ENCODE peak calls at places on chromosome 17, in five cellular contexts. Y is HCT116, O is MM.1S, B is HL-60, D is HepG2. U is an unnamed sample.

GRCh38 chr17:47076171-47076570 is 97.1 kb upstream of the RPRML start:
- DNase-seq in B (no peak), D (no peak), O (no peak), Y (no peak), U (no peak)

GRCh38 chr17:78132086-78132676 is 1.6 kb downstream of the TMC8 start:
- DNase-seq in D (no peak), Y (no peak), B (peak), O (peak), U (peak)

GRCh38 chr17:81218459-81218858 is 4.3 kb downstream of the CEP131 start:
- DNase-seq in O (no peak), D (no peak), Y (no peak), B (no peak), U (no peak)

GRCh38 chr17:78414178-78415162 is 36.0 kb downstream of the PGS1 start:
- DNase-seq in D (no peak), O (no peak), B (no peak), Y (no peak), U (peak)

GRCh38 chr17:5034651-5035050 is 575 bp downstream of the SLC52A1 start:
- DNase-seq in D (no peak), B (no peak), O (no peak), Y (no peak), U (no peak)

GRCh38 chr17:79910985-79911361 is 71.7 kb upstream of the CBX4 start:
- DNase-seq in O (no peak), D (no peak), Y (no peak), B (no peak), U (no peak)

GRCh38 chr17:67742025-67742424 is 24.3 kb downstream of the NOL11 start:
- DNase-seq in D (no peak), O (no peak), B (no peak), Y (no peak), U (no peak)

GRCh38 chr17:64459284-64459747 is 10.4 kb downstream of the MILR1 start:
- DNase-seq in Y (peak), B (no peak), D (no peak), O (no peak), U (no peak)

GRCh38 chr17:42200702-42201101 is 6.4 kb upstream of the GHDC start:
- DNase-seq in D (no peak), Y (no peak), B (no peak), O (no peak), U (no peak)

GRCh38 chr17:72182256-72182890 is 61.6 kb downstream of the SOX9 start:
- DNase-seq in D (peak), B (no peak), O (no peak), Y (no peak), U (no peak)

GRCh38 chr17:57108656-57109392 is 23.8 kb downstream of the AKAP1 start:
- DNase-seq in D (no peak), Y (no peak), O (no peak), B (no peak), U (no peak)

GRCh38 chr17:73291260-73291801 is 20.5 kb downstream of the CDC42EP4 start:
- DNase-seq in B (peak), D (no peak), Y (peak), O (peak), U (no peak)

GRCh38 chr17:76142044-76143041 is 1.3 kb upstream of the FOXJ1 start:
- DNase-seq in B (no peak), D (no peak), Y (no peak), O (no peak), U (no peak)

GRCh38 chr17:46060461-46060860 is 61.4 kb downstream of the STH start:
- DNase-seq in B (no peak), O (no peak), Y (no peak), D (no peak), U (no peak)

GRCh38 chr17:76017481-76018339 is 9.4 kb downstream of the EVPL start:
- DNase-seq in B (no peak), Y (no peak), O (no peak), D (no peak), U (no peak)

GRCh38 chr17:17836250-17836817 is 452 bp downstream of the SREBF1 start:
- DNase-seq in O (peak), Y (peak), B (peak), D (peak), U (peak)

GRCh38 chr17:80270836-80271235 is 10.2 kb downstream of the RNF213 start:
- DNase-seq in Y (no peak), D (peak), B (no peak), O (no peak), U (peak)

GRCh38 chr17:72134560-72135399 is 14.0 kb downstream of the SOX9 start:
- DNase-seq in D (no peak), B (no peak), O (no peak), Y (no peak), U (no peak)

GRCh38 chr17:56754523-56755208 is 79.1 kb downstream of the C17orf67 start:
- DNase-seq in O (peak), B (no peak), Y (no peak), D (peak), U (no peak)

GRCh38 chr17:29138991-29139682 is 41.1 kb downstream of the MYO18A start:
- DNase-seq in D (no peak), O (peak), Y (no peak), B (peak), U (no peak)

GRCh38 chr17:64202683-64203430 is 60.2 kb downstream of the TEX2 start:
- DNase-seq in Y (no peak), B (no peak), D (peak), O (no peak), U (no peak)

GRCh38 chr17:14604920-14605599 is 304.2 kb downstream of the HS3ST3B1 start:
- DNase-seq in B (peak), D (no peak), O (no peak), Y (no peak), U (no peak)

GRCh38 chr17:40963838-40964237 is 2.9 kb downstream of the KRT39 start:
- DNase-seq in D (no peak), Y (no peak), B (no peak), O (peak), U (no peak)

GRCh38 chr17:22510504-22510903 is 818.2 kb downstream of the KCNJ18 start:
- DNase-seq in Y (no peak), O (no peak), D (no peak), B (no peak), U (no peak)

GRCh38 chr17:49871211-49871610 is 23.3 kb upstream of the TAC4 start:
- DNase-seq in O (no peak), B (no peak), D (no peak), Y (no peak), U (no peak)

GRCh38 chr17:63631062-63631461 is 8.8 kb downstream of the MAP3K3 start:
- DNase-seq in Y (no peak), O (no peak), B (no peak), D (no peak), U (no peak)

GRCh38 chr17:39251997-39252396 is 26.3 kb upstream of the STAC2 start:
- DNase-seq in B (no peak), O (no peak), Y (no peak), D (no peak), U (no peak)

GRCh38 chr17:78032166-78032565 is 73.7 kb downstream of the TNRC6C start:
- DNase-seq in D (no peak), O (no peak), B (no peak), Y (no peak), U (no peak)

GRCh38 chr17:33521784-33522183 is 228.7 kb upstream of the ASIC2 start:
- DNase-seq in O (no peak), D (no peak), Y (no peak), B (no peak), U (no peak)

GRCh38 chr17:46208997-46209396 is 15.8 kb upstream of the KANSL1 start:
- DNase-seq in Y (no peak), D (no peak), O (no peak), B (no peak), U (no peak)

GRCh38 chr17:64261422-64262124 is 1.5 kb downstream of the TEX2 start:
- DNase-seq in D (no peak), Y (no peak), B (no peak), O (no peak), U (no peak)

GRCh38 chr17:47694018-47694817 is at the start of gene TBKBP1:
- DNase-seq in O (no peak), D (peak), Y (no peak), B (peak), U (peak)

GRCh38 chr17:59753522-59754467 is 46.3 kb downstream of the VMP1 start:
- DNase-seq in B (peak), D (peak), O (peak), Y (peak), U (peak)

GRCh38 chr17:77193653-77194052 is 52.9 kb downstream of the SEC14L1 start:
- DNase-seq in Y (no peak), D (no peak), O (no peak), B (no peak), U (no peak)

GRCh38 chr17:76716146-76716833 is 5.5 kb upstream of the MXRA7 start:
- DNase-seq in Y (no peak), O (no peak), B (peak), D (no peak), U (peak)

GRCh38 chr17:43543771-43544575 is 2.2 kb downstream of the ETV4 start:
- DNase-seq in Y (no peak), B (peak), O (no peak), D (peak), U (no peak)
- H3K4me3 ChIP-seq in Y (peak), B (no peak), O (no peak), D (peak), U (no peak)

GRCh38 chr17:6657633-6658287 is 6.2 kb downstream of the C17orf100 start:
- DNase-seq in O (no peak), Y (no peak), B (no peak), D (no peak), U (no peak)
- H3K4me3 ChIP-seq in O (peak), Y (peak), B (peak), D (no peak), U (peak)

DNA sequence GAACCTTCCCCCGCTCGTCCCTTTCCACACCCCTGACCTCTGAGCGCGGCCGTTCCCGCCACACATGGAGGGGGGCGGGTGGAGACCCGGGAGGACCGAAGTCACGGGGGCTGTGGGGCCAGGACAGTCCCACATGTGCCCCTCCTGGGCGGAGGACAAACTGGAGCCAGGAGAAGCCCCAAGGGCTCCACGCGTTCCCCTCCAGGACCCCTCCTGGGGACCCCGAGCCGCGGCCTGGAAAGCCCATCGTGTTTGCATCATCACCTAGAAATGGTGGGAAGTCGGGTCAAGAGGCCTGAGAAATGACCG is 607 bp upstream of the ABR start:
- DNase-seq in B (no peak), Y (no peak), O (no peak), D (no peak), U (no peak)
- H3K4me3 ChIP-seq in B (no peak), Y (peak), O (no peak), D (no peak), U (no peak)

GRCh38 chr17:2295575-2295974 is 8.0 kb downstream of the SMG6 start:
- DNase-seq in Y (no peak), D (no peak), B (no peak), O (no peak), U (no peak)

GRCh38 chr17:2292100-2292499 is 11.5 kb downstream of the SMG6 start:
- DNase-seq in O (no peak), B (no peak), D (no peak), Y (no peak), U (no peak)

DNA sequence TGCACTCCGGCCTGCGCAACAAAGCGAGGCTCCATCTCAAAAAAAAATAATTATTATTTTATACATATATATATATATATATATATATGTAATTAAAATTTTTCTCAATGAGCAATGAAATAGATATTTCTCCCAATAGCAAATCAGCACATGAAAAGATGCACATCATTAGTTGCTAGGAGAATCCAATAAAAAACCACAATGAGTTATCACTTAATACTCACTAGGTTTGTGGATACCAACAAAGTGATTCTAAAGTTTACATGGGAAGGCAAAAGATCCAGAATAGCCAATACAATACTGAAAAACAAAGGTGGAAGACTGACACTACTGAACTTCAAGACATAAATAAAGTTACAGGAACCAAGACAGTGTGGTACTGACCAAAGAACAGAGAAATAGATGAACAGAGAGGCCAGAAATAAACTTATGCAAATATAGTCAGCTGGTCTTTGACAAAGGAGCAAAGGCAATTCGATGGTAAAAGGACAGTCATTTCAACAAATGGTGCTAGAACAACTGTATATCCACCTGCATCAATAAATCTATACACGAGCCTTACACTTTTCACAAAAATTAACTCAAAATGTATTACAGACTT is 13.6 kb downstream of the SMG6 start:
- DNase-seq in D (no peak), O (peak), B (no peak), Y (no peak), U (no peak)
- H3K4me3 ChIP-seq in D (no peak), O (peak), B (no peak), Y (no peak), U (no peak)

GRCh38 chr17:83109793-83110645 is 30.6 kb downstream of the METRNL start:
- DNase-seq in O (no peak), D (peak), B (no peak), Y (peak), U (no peak)
- H3K4me3 ChIP-seq in O (no peak), D (no peak), B (no peak), Y (peak), U (no peak)

DNA sequence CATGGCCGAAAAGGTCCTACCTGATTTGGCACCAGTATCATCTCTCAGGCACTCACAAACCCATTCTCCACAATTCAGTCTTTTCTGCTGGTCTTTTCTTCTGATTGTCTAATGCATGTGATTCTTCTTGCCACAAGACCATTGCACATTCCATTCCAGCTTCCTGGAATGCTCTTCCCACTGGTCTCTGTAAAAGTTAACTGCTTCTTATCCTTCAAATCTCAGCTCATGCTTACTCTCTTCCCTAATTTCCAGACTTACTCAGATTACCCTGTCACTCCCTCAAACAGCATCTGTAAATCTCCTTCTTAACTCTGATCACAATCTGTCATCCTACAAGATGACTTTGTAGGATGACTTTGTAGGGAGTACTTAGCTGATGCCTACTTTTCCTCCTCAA is 320.2 kb downstream of the MAP2K6 start:
- DNase-seq in Y (no peak), O (no peak), D (no peak), B (no peak), U (no peak)
- H3K4me3 ChIP-seq in Y (no peak), O (no peak), D (no peak), B (no peak), U (no peak)

GRCh38 chr17:48717367-48718161 is 4.8 kb downstream of the PRAC1 start:
- DNase-seq in O (no peak), Y (no peak), B (no peak), D (no peak), U (no peak)

GRCh38 chr17:48719642-48720262 is 2.6 kb downstream of the PRAC1 start:
- DNase-seq in B (no peak), D (no peak), Y (no peak), O (no peak), U (no peak)

GRCh38 chr17:48720263-48721008 is 1.9 kb downstream of the PRAC1 start:
- DNase-seq in O (no peak), D (no peak), B (no peak), Y (no peak), U (no peak)

GRCh38 chr17:48718781-48719641 is 3.3 kb downstream of the PRAC1 start:
- DNase-seq in B (no peak), D (no peak), O (no peak), Y (no peak), U (no peak)

GRCh38 chr17:48718162-48718780 is 4.0 kb downstream of the PRAC1 start:
- DNase-seq in B (no peak), D (no peak), Y (no peak), O (no peak), U (no peak)
- H3K4me3 ChIP-seq in B (no peak), D (no peak), Y (no peak), O (no peak), U (no peak)

GRCh38 chr17:51434434-51435170 is 174.3 kb downstream of the UTP18 start:
- DNase-seq in B (no peak), Y (peak), D (no peak), O (no peak), U (no peak)
- H3K4me3 ChIP-seq in B (no peak), Y (no peak), D (no peak), O (no peak), U (no peak)

GRCh38 chr17:65627892-65628622 is 66.6 kb upstream of the AXIN2 start:
- DNase-seq in Y (no peak), D (peak), O (peak), B (no peak), U (no peak)
- H3K4me3 ChIP-seq in Y (no peak), D (no peak), O (peak), B (no peak), U (no peak)

DNA sequence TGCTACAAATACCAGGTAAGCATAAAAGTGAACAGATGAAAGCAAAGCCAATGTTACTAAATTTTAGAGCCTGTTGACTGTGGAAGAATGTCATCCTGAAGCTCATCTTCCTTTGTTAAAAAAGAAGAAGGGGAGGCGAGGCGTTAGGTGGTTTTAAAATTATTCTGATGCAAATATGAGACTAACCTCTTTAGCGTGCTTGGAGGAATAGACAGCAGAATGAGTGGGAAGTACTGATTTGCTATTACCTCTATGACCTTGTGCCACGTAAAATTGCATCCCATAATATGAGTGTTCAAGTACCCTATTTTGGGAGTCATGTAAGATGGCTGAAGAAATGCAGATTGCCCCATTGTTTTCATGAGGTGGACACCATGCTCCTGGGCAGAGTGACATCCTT is 95.7 kb downstream of the ELAC2 start:
- DNase-seq in B (no peak), Y (no peak), D (no peak), O (no peak), U (no peak)
- H3K4me3 ChIP-seq in B (no peak), Y (no peak), D (no peak), O (no peak), U (no peak)